ENCODE peak calls at places on chromosomes 16 and 17, in four cellular contexts. E is GM23248; P is CD4-positive, alpha-beta memory T cell; Y is T-helper 1 cell. L is an unnamed sample.
A peak's percentile ranks its signal among the peaks of the same experiment; 100 is the strongest.

GRCh38 chr17:63827002-63827800 is at the start of the genes FTSJ3 and PSMC5:
- DNase-seq in P (peak; percentile 97), E (peak; percentile 97), Y (peak; percentile 96), L (peak; percentile 88)

GRCh38 chr17:67126983-67127382 is 82.6 kb downstream of the CACNG1 start:
- DNase-seq in P (no peak), Y (no peak), E (no peak), L (no peak)

GRCh38 chr17:60573139-60573975 is 26.6 kb upstream of the PPM1D start:
- DNase-seq in E (peak; percentile 68), Y (no peak), P (no peak), L (no peak)

GRCh38 chr17:72397687-72398086 is 276.9 kb downstream of the SOX9 start:
- DNase-seq in P (no peak), Y (no peak), E (peak; percentile 58), L (no peak)

GRCh38 chr17:73929860-73930430 is 273.5 kb upstream of the RPL38 start:
- DNase-seq in E (no peak), Y (no peak), P (no peak), L (no peak)

GRCh38 chr17:51166198-51166986 is at the start of gene NME2:
- DNase-seq in Y (peak; percentile 68), P (peak; percentile 57), E (peak; percentile 94), L (peak; percentile 50)

GRCh38 chr17:17840751-17841591 is 4.2 kb upstream of the SREBF1 start:
- DNase-seq in Y (no peak), E (peak; percentile 53), P (no peak), L (no peak)

GRCh38 chr16:84029297-84030096 is 13.1 kb downstream of the SLC38A8 start:
- DNase-seq in Y (no peak), E (no peak), P (no peak), L (no peak)

GRCh38 chr17:17024778-17025300 is 17.4 kb upstream of the MPRIP start:
- DNase-seq in E (no peak), P (no peak), Y (no peak), L (no peak)

GRCh38 chr16:6558133-6558532 is 774.5 kb upstream of the RBFOX1 start:
- DNase-seq in P (no peak), E (no peak), Y (no peak), L (no peak)

GRCh38 chr17:82043507-82043906 is 6.0 kb upstream of the DCXR start:
- DNase-seq in E (no peak), P (no peak), Y (no peak), L (no peak)

L was measured in effector CD8-positive, alpha-beta T cell.